ENCODE peak calls at places on chromosomes 11 and 22, in ten cellular contexts. F is lower leg skin, O is adrenal gland, T is spleen, Y is right lobe of liver, L is GM12878, Q is uterus, S is A549, A is HCT116, Z is ovary. K is an unnamed sample.
A peak's percentile ranks its signal among the peaks of the same experiment; 100 is the strongest.

GRCh38 chr11:64362339-64362738 is 3.4 kb downstream of the RPS6KA4 start:
- DNase-seq in F (no peak), O (no peak), T (no peak), Y (no peak), L (no peak), Q (no peak), S (no peak), A (no peak), Z (no peak), K (no peak)

GRCh38 chr11:74288911-74289310 is 22.5 kb downstream of the P4HA3 start:
- DNase-seq in F (no peak), O (no peak), T (no peak), Y (no peak), L (no peak), Q (no peak), S (no peak), A (no peak), Z (no peak), K (no peak)

GRCh38 chr22:48089601-48090331 is 1327.3 kb downstream of the TBC1D22A start:
- DNase-seq in F (peak; percentile 73), O (peak; percentile 87), T (peak; percentile 79), Y (no peak), L (no peak), Q (peak; percentile 86), S (no peak), A (no peak), Z (peak; percentile 37), K (no peak)

GRCh38 chr22:39363751-39364484 is 14.1 kb downstream of the SYNGR1 start:
- DNase-seq in F (no peak), O (no peak), T (no peak), Y (no peak), L (no peak), Q (no peak), S (no peak), A (no peak), Z (peak; percentile 37), K (peak; percentile 88)

GRCh38 chr11:78149646-78150045 is 10.2 kb upstream of the ALG8 start:
- DNase-seq in F (no peak), O (no peak), T (no peak), Y (no peak), L (no peak), Q (no peak), S (peak; percentile 52), A (no peak), Z (no peak), K (no peak)

GRCh38 chr11:73950869-73951710 is at the start of gene DNAJB13:
- DNase-seq in F (no peak), O (no peak), T (no peak), Y (peak; percentile 48), L (peak; percentile 23), Q (peak; percentile 25), S (peak; percentile 67), A (peak; percentile 38), Z (no peak), K (peak; percentile 44)

GRCh38 chr11:66855574-66856495 is 1.0 kb upstream of the LRFN4 start:
- DNase-seq in F (peak; percentile 88), O (peak; percentile 94), T (peak; percentile 98), Y (peak; percentile 92), L (peak; percentile 50), Q (peak; percentile 88), S (peak; percentile 87), A (peak; percentile 82), Z (peak; percentile 91), K (peak; percentile 94)

GRCh38 chr11:3004481-3004880 is 12.4 kb upstream of the NAP1L4 start:
- DNase-seq in F (no peak), O (no peak), T (no peak), Y (no peak), L (no peak), Q (no peak), S (no peak), A (no peak), Z (no peak), K (no peak)

DNA sequence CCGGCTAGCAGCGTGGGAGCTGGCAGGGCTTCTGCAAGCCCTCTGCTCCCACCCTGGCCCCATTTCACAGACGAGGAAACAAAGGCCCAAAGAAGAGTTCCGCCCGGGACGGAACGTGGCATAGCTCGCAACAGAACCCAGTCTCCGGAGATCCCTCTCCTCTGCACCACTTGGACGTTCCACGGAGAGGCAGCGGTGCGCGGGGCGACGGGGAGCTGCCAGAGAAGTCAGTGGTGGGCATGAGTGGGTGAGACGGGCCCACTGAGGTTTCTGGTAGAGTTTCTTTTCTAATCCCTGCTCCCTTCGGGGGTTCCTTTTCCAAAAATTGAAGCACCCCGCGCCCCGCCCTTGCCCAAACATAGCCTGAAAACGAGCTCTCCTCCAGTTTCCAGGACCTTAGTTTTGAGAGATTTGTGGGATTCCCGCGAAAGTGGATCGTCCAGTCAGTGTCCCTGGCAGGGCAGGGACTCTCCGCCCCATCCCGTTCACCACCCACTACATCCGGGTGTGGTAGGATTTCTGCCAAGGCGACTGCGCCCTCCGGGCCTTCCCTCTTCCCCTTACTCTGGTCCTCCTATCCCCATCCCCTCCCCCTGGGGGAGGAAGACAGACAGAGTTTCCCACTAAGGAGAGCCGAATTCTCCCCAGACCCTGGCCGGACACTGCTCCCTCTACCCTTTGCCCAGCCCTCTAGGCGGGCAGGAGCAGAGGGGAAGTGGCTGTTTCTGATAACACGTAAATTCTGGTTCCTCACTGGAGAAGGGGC is 764 bp upstream of the NECTIN1 start:
- DNase-seq in F (peak; percentile 68), O (peak; percentile 62), T (peak; percentile 85), Y (peak; percentile 69), L (no peak), Q (peak; percentile 51), S (peak; percentile 37), A (peak; percentile 32), Z (peak; percentile 49), K (no peak)
- TF ChIP-seq POLR2A in F (no peak), O (no peak), T (no peak), Y (peak; percentile 6), L (no peak), Q (no peak), S (peak; percentile 26), A (no peak), Z (no peak), K (no peak)

DNA sequence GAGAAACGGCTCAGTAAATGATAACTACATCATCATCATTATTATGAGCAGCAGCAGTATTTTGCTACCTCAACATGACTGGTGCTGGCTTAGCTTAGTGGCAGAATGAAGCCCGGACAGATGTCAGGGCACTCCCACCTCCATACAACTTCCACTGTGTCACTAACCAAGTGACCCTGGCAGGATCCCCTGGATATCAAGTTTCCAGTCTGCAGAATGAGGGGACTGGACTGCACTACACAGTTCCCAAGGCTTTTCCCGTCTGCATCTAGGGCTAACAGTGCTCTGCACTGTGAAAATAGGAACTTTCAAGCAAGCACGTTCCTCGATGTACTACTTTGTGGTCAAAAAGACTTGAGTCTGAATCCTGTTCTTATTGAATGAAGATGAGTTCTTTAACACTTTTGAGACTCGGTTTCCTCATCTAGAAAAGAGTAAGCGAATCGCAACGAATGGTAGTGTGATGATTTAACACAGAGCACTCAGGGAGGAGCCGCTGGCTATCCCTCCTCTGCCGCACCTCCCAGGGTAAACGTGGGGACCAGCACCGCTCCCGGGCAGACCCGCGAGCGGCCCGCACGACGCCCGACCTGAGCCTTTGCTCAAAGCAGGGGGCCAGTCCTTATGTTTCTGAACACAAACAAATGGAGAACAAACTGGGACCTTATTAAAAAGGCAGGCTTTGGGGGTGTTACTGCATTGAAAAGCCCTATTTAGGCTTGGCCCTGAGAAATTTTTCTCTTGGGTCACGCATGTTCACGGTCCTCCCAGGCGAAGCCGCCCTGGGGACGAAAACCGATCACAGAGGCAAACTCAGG is 910 bp downstream of the CLTCL1 start:
- DNase-seq in F (no peak), O (no peak), T (peak; percentile 80), Y (peak; percentile 55), L (no peak), Q (no peak), S (no peak), A (no peak), Z (no peak), K (no peak)
- TF ChIP-seq POLR2A in F (no peak), O (no peak), T (no peak), Y (no peak), L (no peak), Q (no peak), S (no peak), A (no peak), Z (no peak), K (no peak)

GRCh38 chr22:29216011-29216872 is 10.5 kb downstream of the EMID1 start:
- DNase-seq in F (no peak), O (no peak), T (peak; percentile 45), Y (peak; percentile 43), L (no peak), Q (no peak), S (no peak), A (no peak), Z (no peak), K (no peak)

GRCh38 chr22:29218758-29219408 is 13.2 kb downstream of the EMID1 start:
- DNase-seq in F (no peak), O (no peak), T (peak; percentile 52), Y (peak; percentile 36), L (no peak), Q (peak; percentile 13), S (no peak), A (no peak), Z (no peak), K (no peak)

GRCh38 chr22:29215012-29215860 is 9.5 kb downstream of the EMID1 start:
- DNase-seq in F (no peak), O (no peak), T (peak; percentile 66), Y (peak; percentile 26), L (no peak), Q (no peak), S (no peak), A (no peak), Z (no peak), K (no peak)

GRCh38 chr22:29217827-29218757 is 12.4 kb downstream of the EMID1 start:
- DNase-seq in F (no peak), O (no peak), T (peak; percentile 74), Y (peak; percentile 33), L (no peak), Q (peak; percentile 13), S (no peak), A (no peak), Z (no peak), K (no peak)

GRCh38 chr22:29216873-29217666 is 11.4 kb downstream of the EMID1 start:
- DNase-seq in F (no peak), O (peak; percentile 74), T (peak; percentile 89), Y (peak; percentile 84), L (no peak), Q (peak; percentile 16), S (peak; percentile 15), A (no peak), Z (peak; percentile 42), K (no peak)
- TF ChIP-seq POLR2A in F (no peak), O (no peak), T (no peak), Y (no peak), L (no peak), Q (no peak), S (no peak), A (no peak), Z (no peak), K (peak; percentile 37)

GRCh38 chr11:35126879-35127576 is 11.9 kb upstream of the CD44 start:
- DNase-seq in F (no peak), O (no peak), T (no peak), Y (no peak), L (no peak), Q (no peak), S (no peak), A (no peak), Z (no peak), K (no peak)

GRCh38 chr11:35127619-35128018 is 11.4 kb upstream of the CD44 start:
- DNase-seq in F (no peak), O (no peak), T (no peak), Y (no peak), L (no peak), Q (no peak), S (no peak), A (no peak), Z (no peak), K (no peak)

GRCh38 chr11:35121326-35121865 is 17.6 kb upstream of the CD44 start:
- DNase-seq in F (no peak), O (no peak), T (no peak), Y (no peak), L (no peak), Q (no peak), S (no peak), A (no peak), Z (no peak), K (no peak)

GRCh38 chr11:35122308-35122707 is 16.7 kb upstream of the CD44 start:
- DNase-seq in F (no peak), O (no peak), T (no peak), Y (no peak), L (no peak), Q (no peak), S (no peak), A (no peak), Z (no peak), K (no peak)

GRCh38 chr11:35126000-35126878 is 12.7 kb upstream of the CD44 start:
- DNase-seq in F (no peak), O (no peak), T (no peak), Y (no peak), L (peak; percentile 88), Q (no peak), S (no peak), A (no peak), Z (no peak), K (no peak)
- TF ChIP-seq POLR2A in F (no peak), O (no peak), T (no peak), Y (no peak), L (peak; percentile 63), Q (no peak), S (no peak), A (no peak), Z (no peak), K (no peak)

K was measured in erythroblast.